ENCODE peak calls at places on chromosomes 5 and 9, in four cellular contexts. H is HCT116, W is NT2/D1, V is SK-N-SH. Z is an unnamed sample.
A peak's percentile ranks its signal among the peaks of the same experiment; 100 is the strongest.

GRCh38 chr5:1563051-1563461 is 39.3 kb upstream of the LPCAT1 start:
- DNase-seq in H (no peak), W (no peak), V (no peak), Z (no peak)

GRCh38 chr5:32249668-32250067 is 63.1 kb downstream of the MTMR12 start:
- DNase-seq in H (no peak), W (no peak), V (no peak), Z (no peak)

GRCh38 chr9:114214181-114214580 is 58.8 kb downstream of the COL27A1 start:
- DNase-seq in H (no peak), W (no peak), V (no peak), Z (no peak)

GRCh38 chr5:43560128-43560527 is 3.3 kb upstream of the PAIP1 start:
- DNase-seq in H (no peak), W (no peak), V (no peak), Z (no peak)

GRCh38 chr5:78597068-78597857 is 51.3 kb downstream of the LHFPL2 start:
- DNase-seq in H (no peak), W (no peak), V (no peak), Z (no peak)

GRCh38 chr9:86721843-86722705 is 225.2 kb downstream of the GAS1 start:
- DNase-seq in H (no peak), W (no peak), V (no peak), Z (no peak)

GRCh38 chr9:109349431-109349846 is 28.6 kb upstream of the EPB41L4B start:
- DNase-seq in H (no peak), W (no peak), V (no peak), Z (no peak)

GRCh38 chr9:9645006-9645405 is 967.8 kb downstream of the PTPRD start:
- DNase-seq in H (no peak), W (no peak), V (no peak), Z (no peak)

GRCh38 chr9:79120533-79121315 is 451.0 kb upstream of the TLE4 start:
- DNase-seq in H (no peak), W (no peak), V (no peak), Z (no peak)

GRCh38 chr9:27726244-27727141 is 153.2 kb upstream of the C9orf72 start:
- DNase-seq in H (peak; percentile 44), W (peak; percentile 81), V (peak; percentile 50), Z (peak; percentile 38)

DNA sequence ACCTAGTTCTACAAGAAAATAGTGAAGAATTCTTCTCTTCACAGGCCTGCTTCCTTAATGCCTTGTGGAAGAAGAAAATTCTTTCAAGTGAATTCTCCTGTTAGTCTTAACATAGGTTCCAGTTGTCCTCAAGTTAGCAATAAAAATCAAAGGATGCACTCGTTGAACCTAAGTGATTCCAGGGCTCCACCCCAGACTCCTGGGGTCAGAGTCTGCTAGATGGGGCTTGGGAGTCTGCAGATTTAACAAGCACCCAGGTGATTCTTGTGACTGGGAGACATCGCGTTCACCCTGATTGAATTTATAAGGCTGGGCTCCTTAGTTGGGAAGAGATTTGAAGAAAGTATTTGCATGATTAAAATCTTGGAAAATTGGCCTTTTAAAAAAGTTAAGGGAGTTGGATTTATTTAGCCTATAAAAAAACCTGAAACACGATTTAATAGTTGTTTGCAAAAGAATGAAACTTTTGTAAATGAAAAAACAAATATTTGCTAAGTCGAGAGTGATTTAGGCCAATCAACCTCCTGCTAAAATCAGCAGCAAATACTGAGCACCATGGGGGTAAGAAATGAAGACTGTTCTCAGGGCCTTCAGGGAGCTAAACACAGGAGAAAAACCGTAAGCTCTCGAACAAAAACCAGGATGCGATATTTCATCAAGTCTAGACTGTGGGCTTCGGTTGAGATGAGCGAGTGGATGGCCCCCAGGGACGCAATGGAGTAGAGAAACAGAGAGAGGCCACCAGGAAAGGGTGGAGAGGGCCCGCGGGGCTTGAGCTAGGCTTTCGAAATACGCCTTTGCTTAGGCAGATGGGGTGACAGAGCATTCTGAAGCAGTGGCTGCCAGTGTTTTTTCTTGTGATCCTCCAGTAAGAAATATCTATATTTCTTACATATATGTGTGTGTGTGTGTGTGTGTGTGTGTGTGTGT is 86.9 kb upstream of the TTC23L start:
- DNase-seq in H (no peak), W (no peak), V (no peak), Z (no peak)
- TF ChIP-seq YY1 in H (no peak), W (no peak), V (no peak), Z (no peak)

DNA sequence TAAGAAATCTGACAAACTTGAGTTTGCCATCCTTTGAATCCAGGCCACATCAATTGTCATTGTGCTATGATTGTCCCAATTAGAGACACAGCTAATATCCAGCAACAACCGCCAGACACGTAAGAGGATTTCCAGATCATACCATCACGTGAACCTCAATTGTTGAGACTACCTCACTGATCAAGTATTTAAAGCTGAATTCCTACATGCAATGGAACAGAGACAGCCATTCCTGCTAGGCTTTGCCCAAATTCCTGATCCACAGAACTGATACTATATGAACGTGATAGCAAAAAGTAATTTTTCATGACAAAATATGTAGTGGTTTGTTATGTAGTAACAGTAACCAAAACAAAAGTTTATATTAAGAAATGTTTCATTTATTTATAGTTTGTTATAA is 657.7 kb downstream of the PRR16 start:
- DNase-seq in H (no peak), W (no peak), V (no peak), Z (no peak)
- TF ChIP-seq YY1 in H (no peak), W (no peak), V (no peak), Z (no peak)

GRCh38 chr5:73382412-73382795 is 66.2 kb downstream of the FOXD1 start:
- DNase-seq in H (no peak), W (no peak), V (peak; percentile 36), Z (no peak)
- TF ChIP-seq YY1 in H (no peak), W (no peak), V (no peak), Z (no peak)

DNA sequence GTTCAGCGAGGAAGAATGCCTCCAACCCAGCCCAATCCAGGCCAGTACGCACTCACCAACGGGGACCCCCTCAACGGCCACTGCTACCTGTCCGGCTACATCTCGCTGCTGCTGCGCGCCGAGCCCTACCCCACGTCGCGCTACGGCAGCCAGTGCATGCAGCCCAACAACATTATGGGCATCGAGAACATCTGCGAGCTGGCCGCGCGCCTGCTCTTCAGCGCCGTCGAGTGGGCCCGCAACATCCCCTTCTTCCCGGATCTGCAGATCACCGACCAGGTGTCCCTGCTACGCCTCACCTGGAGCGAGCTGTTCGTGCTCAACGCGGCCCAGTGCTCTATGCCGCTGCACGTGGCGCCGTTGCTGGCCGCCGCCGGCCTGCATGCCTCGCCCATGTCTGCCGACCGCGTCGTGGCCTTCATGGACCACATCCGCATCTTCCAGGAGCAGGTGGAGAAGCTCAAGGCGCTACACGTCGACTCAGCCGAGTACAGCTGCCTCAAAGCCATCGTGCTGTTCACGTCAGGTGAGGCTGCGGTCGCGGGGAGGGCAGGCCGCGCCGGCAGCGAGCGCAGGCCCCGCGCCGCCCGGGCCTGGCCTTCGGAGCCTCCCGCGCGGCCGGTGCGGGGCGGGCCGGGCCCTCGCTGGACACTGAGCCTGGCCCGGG is 5.0 kb downstream of the NR2F1 start:
- DNase-seq in H (no peak), W (no peak), V (peak; percentile 27), Z (no peak)
- TF ChIP-seq YY1 in H (no peak), W (no peak), V (no peak), Z (no peak)

DNA sequence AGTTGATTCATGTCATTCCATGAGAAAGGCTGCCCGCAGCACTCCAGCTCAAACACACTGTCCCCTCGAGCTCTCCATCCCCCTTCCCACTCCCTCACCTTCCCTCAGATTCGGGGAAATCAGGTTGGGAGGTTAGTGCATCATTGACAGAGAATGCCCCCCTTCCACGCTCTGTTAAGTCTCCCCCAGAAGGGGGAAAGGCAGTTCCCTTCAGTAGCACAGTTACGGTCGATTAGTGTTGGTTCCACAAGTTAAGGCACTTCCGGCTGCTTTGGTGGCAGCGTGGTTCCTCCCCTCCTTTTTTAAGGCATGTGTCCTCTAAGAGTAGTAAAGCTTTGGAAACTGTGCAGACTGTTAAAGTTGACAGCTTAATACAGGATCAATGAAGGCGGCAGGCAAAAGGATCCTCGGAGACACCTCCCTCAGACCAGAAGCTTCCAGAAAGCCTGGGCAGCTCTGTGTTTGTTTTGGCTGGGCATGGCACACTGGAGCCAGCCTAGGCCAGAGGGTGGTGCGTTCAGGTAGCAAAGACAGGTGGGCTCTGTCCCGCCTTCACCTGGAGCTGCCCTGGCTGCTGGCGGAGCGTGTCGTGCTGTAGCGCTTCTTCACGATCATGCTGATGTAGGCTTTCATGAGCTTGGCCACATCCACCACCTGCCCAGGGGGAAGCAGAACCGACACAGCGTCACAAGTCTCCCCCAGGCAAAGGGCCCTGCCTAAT is 49.5 kb upstream of the RETREG1 start:
- DNase-seq in H (no peak), W (no peak), V (no peak), Z (no peak)
- TF ChIP-seq YY1 in H (no peak), W (no peak), V (no peak), Z (no peak)

DNA sequence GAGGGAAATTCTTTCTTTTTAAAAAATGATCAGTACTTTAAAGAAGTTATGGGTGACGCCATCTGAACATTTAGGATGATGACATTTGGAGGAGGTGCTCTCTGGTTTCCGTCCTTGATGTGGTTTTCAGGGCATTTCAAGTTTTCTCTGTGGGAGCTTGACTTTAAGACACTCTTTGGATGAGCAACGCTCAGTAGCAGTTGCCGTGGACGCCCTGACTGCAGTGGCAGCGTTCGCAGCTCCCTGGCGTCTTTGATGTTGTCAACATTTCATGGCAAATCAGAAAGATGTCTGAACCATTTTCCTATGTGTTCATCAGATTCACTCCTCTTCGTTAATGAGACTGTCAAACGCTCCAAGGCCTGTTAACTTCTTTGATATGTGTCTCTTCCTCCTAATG is 86.1 kb downstream of the ZNF354C start:
- DNase-seq in H (no peak), W (no peak), V (no peak), Z (no peak)
- TF ChIP-seq YY1 in H (no peak), W (no peak), V (no peak), Z (no peak)

Z was measured in K562.